ENCODE peak calls at places on chromosomes 11 and 22, in six cellular contexts. One of them, this sample, is unnamed.

GRCh38 chr11:117220999-117221774 is 10.7 kb downstream of the PCSK7 start:
- ATAC-seq in CD4-positive, alpha-beta T cell: no peak
- ATAC-seq in HepG2: no peak
- ATAC-seq in stimulated activated naive CD8-positive, alpha-beta T cell treated with anti-CD3 and anti-CD28 coated beads, Interleukin-15, amount 100 ng/mL, for 72 hours: no peak
- ATAC-seq in activated T-cell treated with anti-CD3 and anti-CD28 coated beads, Interleukin-2, amount 50 U/mL, for 4 hours: no peak
- ATAC-seq in activated CD8-positive, alpha-beta T cell treated with anti-CD3 and anti-CD28 coated beads, Interleukin-2, amount 10 ng/mL, durations not matched to agents 7 days and 5 days: no peak
- ATAC-seq in this sample: no peak

GRCh38 chr11:28346209-28346608 is 238.0 kb downstream of the METTL15 start:
- ATAC-seq in HepG2: no peak
- ATAC-seq in CD4-positive, alpha-beta T cell: no peak
- ATAC-seq in activated T-cell treated with anti-CD3 and anti-CD28 coated beads, Interleukin-2, amount 50 U/mL, for 4 hours: no peak
- ATAC-seq in activated CD8-positive, alpha-beta T cell treated with anti-CD3 and anti-CD28 coated beads, Interleukin-2, amount 10 ng/mL, durations not matched to agents 7 days and 5 days: no peak
- ATAC-seq in stimulated activated naive CD8-positive, alpha-beta T cell treated with anti-CD3 and anti-CD28 coated beads, Interleukin-15, amount 100 ng/mL, for 72 hours: no peak
- ATAC-seq in this sample: no peak

GRCh38 chr11:100785148-100785983 is 98.3 kb downstream of the ARHGAP42 start:
- ATAC-seq in CD4-positive, alpha-beta T cell: no peak
- ATAC-seq in stimulated activated naive CD8-positive, alpha-beta T cell treated with anti-CD3 and anti-CD28 coated beads, Interleukin-15, amount 100 ng/mL, for 72 hours: no peak
- ATAC-seq in activated T-cell treated with anti-CD3 and anti-CD28 coated beads, Interleukin-2, amount 50 U/mL, for 4 hours: no peak
- ATAC-seq in HepG2: peak
- ATAC-seq in activated CD8-positive, alpha-beta T cell treated with anti-CD3 and anti-CD28 coated beads, Interleukin-2, amount 10 ng/mL, durations not matched to agents 7 days and 5 days: no peak
- ATAC-seq in this sample: no peak

GRCh38 chr22:24706732-24707476 is 67.6 kb downstream of the PIWIL3 start:
- ATAC-seq in CD4-positive, alpha-beta T cell: no peak
- ATAC-seq in stimulated activated naive CD8-positive, alpha-beta T cell treated with anti-CD3 and anti-CD28 coated beads, Interleukin-15, amount 100 ng/mL, for 72 hours: no peak
- ATAC-seq in HepG2: no peak
- ATAC-seq in activated T-cell treated with anti-CD3 and anti-CD28 coated beads, Interleukin-2, amount 50 U/mL, for 4 hours: no peak
- ATAC-seq in activated CD8-positive, alpha-beta T cell treated with anti-CD3 and anti-CD28 coated beads, Interleukin-2, amount 10 ng/mL, durations not matched to agents 7 days and 5 days: no peak
- ATAC-seq in this sample: no peak

GRCh38 chr11:84564180-84564866 is 1062.8 kb downstream of the DLG2 start:
- ATAC-seq in stimulated activated naive CD8-positive, alpha-beta T cell treated with anti-CD3 and anti-CD28 coated beads, Interleukin-15, amount 100 ng/mL, for 72 hours: no peak
- ATAC-seq in CD4-positive, alpha-beta T cell: no peak
- ATAC-seq in HepG2: peak
- ATAC-seq in activated T-cell treated with anti-CD3 and anti-CD28 coated beads, Interleukin-2, amount 50 U/mL, for 4 hours: no peak
- ATAC-seq in activated CD8-positive, alpha-beta T cell treated with anti-CD3 and anti-CD28 coated beads, Interleukin-2, amount 10 ng/mL, durations not matched to agents 7 days and 5 days: no peak
- ATAC-seq in this sample: no peak

GRCh38 chr11:94521684-94522083 is 9.4 kb downstream of the C11orf97 start:
- ATAC-seq in activated CD8-positive, alpha-beta T cell treated with anti-CD3 and anti-CD28 coated beads, Interleukin-2, amount 10 ng/mL, durations not matched to agents 7 days and 5 days: no peak
- ATAC-seq in HepG2: peak
- ATAC-seq in CD4-positive, alpha-beta T cell: no peak
- ATAC-seq in stimulated activated naive CD8-positive, alpha-beta T cell treated with anti-CD3 and anti-CD28 coated beads, Interleukin-15, amount 100 ng/mL, for 72 hours: no peak
- ATAC-seq in activated T-cell treated with anti-CD3 and anti-CD28 coated beads, Interleukin-2, amount 50 U/mL, for 4 hours: no peak
- ATAC-seq in this sample: peak

GRCh38 chr11:70343631-70344030 is 54.7 kb upstream of the CTTN start:
- ATAC-seq in HepG2: no peak
- ATAC-seq in stimulated activated naive CD8-positive, alpha-beta T cell treated with anti-CD3 and anti-CD28 coated beads, Interleukin-15, amount 100 ng/mL, for 72 hours: no peak
- ATAC-seq in activated T-cell treated with anti-CD3 and anti-CD28 coated beads, Interleukin-2, amount 50 U/mL, for 4 hours: no peak
- ATAC-seq in activated CD8-positive, alpha-beta T cell treated with anti-CD3 and anti-CD28 coated beads, Interleukin-2, amount 10 ng/mL, durations not matched to agents 7 days and 5 days: no peak
- ATAC-seq in CD4-positive, alpha-beta T cell: no peak
- ATAC-seq in this sample: no peak

GRCh38 chr11:110809800-110810199 is 97.6 kb upstream of the ARHGAP20 start:
- ATAC-seq in activated T-cell treated with anti-CD3 and anti-CD28 coated beads, Interleukin-2, amount 50 U/mL, for 4 hours: no peak
- ATAC-seq in activated CD8-positive, alpha-beta T cell treated with anti-CD3 and anti-CD28 coated beads, Interleukin-2, amount 10 ng/mL, durations not matched to agents 7 days and 5 days: no peak
- ATAC-seq in HepG2: no peak
- ATAC-seq in stimulated activated naive CD8-positive, alpha-beta T cell treated with anti-CD3 and anti-CD28 coated beads, Interleukin-15, amount 100 ng/mL, for 72 hours: no peak
- ATAC-seq in CD4-positive, alpha-beta T cell: no peak
- ATAC-seq in this sample: no peak

GRCh38 chr11:32899423-32899822 is 6.8 kb downstream of the QSER1 start:
- ATAC-seq in stimulated activated naive CD8-positive, alpha-beta T cell treated with anti-CD3 and anti-CD28 coated beads, Interleukin-15, amount 100 ng/mL, for 72 hours: peak
- ATAC-seq in activated CD8-positive, alpha-beta T cell treated with anti-CD3 and anti-CD28 coated beads, Interleukin-2, amount 10 ng/mL, durations not matched to agents 7 days and 5 days: peak
- ATAC-seq in HepG2: no peak
- ATAC-seq in activated T-cell treated with anti-CD3 and anti-CD28 coated beads, Interleukin-2, amount 50 U/mL, for 4 hours: no peak
- ATAC-seq in CD4-positive, alpha-beta T cell: no peak
- ATAC-seq in this sample: no peak

GRCh38 chr11:122007611-122008071 is 108.4 kb downstream of the BLID start:
- ATAC-seq in activated CD8-positive, alpha-beta T cell treated with anti-CD3 and anti-CD28 coated beads, Interleukin-2, amount 10 ng/mL, durations not matched to agents 7 days and 5 days: no peak
- ATAC-seq in CD4-positive, alpha-beta T cell: no peak
- ATAC-seq in stimulated activated naive CD8-positive, alpha-beta T cell treated with anti-CD3 and anti-CD28 coated beads, Interleukin-15, amount 100 ng/mL, for 72 hours: no peak
- ATAC-seq in activated T-cell treated with anti-CD3 and anti-CD28 coated beads, Interleukin-2, amount 50 U/mL, for 4 hours: no peak
- ATAC-seq in HepG2: no peak
- ATAC-seq in this sample: no peak

GRCh38 chr11:72703281-72704008 is 29.2 kb upstream of the PDE2A start:
- ATAC-seq in activated CD8-positive, alpha-beta T cell treated with anti-CD3 and anti-CD28 coated beads, Interleukin-2, amount 10 ng/mL, durations not matched to agents 7 days and 5 days: no peak
- ATAC-seq in activated T-cell treated with anti-CD3 and anti-CD28 coated beads, Interleukin-2, amount 50 U/mL, for 4 hours: no peak
- ATAC-seq in HepG2: no peak
- ATAC-seq in CD4-positive, alpha-beta T cell: no peak
- ATAC-seq in stimulated activated naive CD8-positive, alpha-beta T cell treated with anti-CD3 and anti-CD28 coated beads, Interleukin-15, amount 100 ng/mL, for 72 hours: no peak
- ATAC-seq in this sample: no peak

GRCh38 chr11:128499613-128500213 is 87.6 kb downstream of the ETS1 start:
- ATAC-seq in activated T-cell treated with anti-CD3 and anti-CD28 coated beads, Interleukin-2, amount 50 U/mL, for 4 hours: no peak
- ATAC-seq in CD4-positive, alpha-beta T cell: no peak
- ATAC-seq in HepG2: no peak
- ATAC-seq in activated CD8-positive, alpha-beta T cell treated with anti-CD3 and anti-CD28 coated beads, Interleukin-2, amount 10 ng/mL, durations not matched to agents 7 days and 5 days: no peak
- ATAC-seq in stimulated activated naive CD8-positive, alpha-beta T cell treated with anti-CD3 and anti-CD28 coated beads, Interleukin-15, amount 100 ng/mL, for 72 hours: no peak
- ATAC-seq in this sample: no peak

GRCh38 chr11:127943763-127944162 is 643.6 kb downstream of the ETS1 start:
- ATAC-seq in HepG2: no peak
- ATAC-seq in activated T-cell treated with anti-CD3 and anti-CD28 coated beads, Interleukin-2, amount 50 U/mL, for 4 hours: peak
- ATAC-seq in stimulated activated naive CD8-positive, alpha-beta T cell treated with anti-CD3 and anti-CD28 coated beads, Interleukin-15, amount 100 ng/mL, for 72 hours: peak
- ATAC-seq in activated CD8-positive, alpha-beta T cell treated with anti-CD3 and anti-CD28 coated beads, Interleukin-2, amount 10 ng/mL, durations not matched to agents 7 days and 5 days: no peak
- ATAC-seq in CD4-positive, alpha-beta T cell: no peak
- ATAC-seq in this sample: no peak

GRCh38 chr11:128246364-128247234 is 340.8 kb downstream of the ETS1 start:
- ATAC-seq in stimulated activated naive CD8-positive, alpha-beta T cell treated with anti-CD3 and anti-CD28 coated beads, Interleukin-15, amount 100 ng/mL, for 72 hours: no peak
- ATAC-seq in HepG2: no peak
- ATAC-seq in CD4-positive, alpha-beta T cell: no peak
- ATAC-seq in activated T-cell treated with anti-CD3 and anti-CD28 coated beads, Interleukin-2, amount 50 U/mL, for 4 hours: no peak
- ATAC-seq in activated CD8-positive, alpha-beta T cell treated with anti-CD3 and anti-CD28 coated beads, Interleukin-2, amount 10 ng/mL, durations not matched to agents 7 days and 5 days: no peak
- ATAC-seq in this sample: no peak

GRCh38 chr11:117230286-117230961 is 1.4 kb downstream of the PCSK7 start:
- ATAC-seq in activated CD8-positive, alpha-beta T cell treated with anti-CD3 and anti-CD28 coated beads, Interleukin-2, amount 10 ng/mL, durations not matched to agents 7 days and 5 days: peak
- ATAC-seq in activated T-cell treated with anti-CD3 and anti-CD28 coated beads, Interleukin-2, amount 50 U/mL, for 4 hours: peak
- ATAC-seq in CD4-positive, alpha-beta T cell: peak
- ATAC-seq in HepG2: no peak
- ATAC-seq in stimulated activated naive CD8-positive, alpha-beta T cell treated with anti-CD3 and anti-CD28 coated beads, Interleukin-15, amount 100 ng/mL, for 72 hours: peak
- ATAC-seq in this sample: no peak

GRCh38 chr11:8610532-8611116 is 16.6 kb upstream of the STK33 start:
- ATAC-seq in HepG2: no peak
- ATAC-seq in stimulated activated naive CD8-positive, alpha-beta T cell treated with anti-CD3 and anti-CD28 coated beads, Interleukin-15, amount 100 ng/mL, for 72 hours: peak
- ATAC-seq in activated T-cell treated with anti-CD3 and anti-CD28 coated beads, Interleukin-2, amount 50 U/mL, for 4 hours: peak
- ATAC-seq in activated CD8-positive, alpha-beta T cell treated with anti-CD3 and anti-CD28 coated beads, Interleukin-2, amount 10 ng/mL, durations not matched to agents 7 days and 5 days: peak
- ATAC-seq in CD4-positive, alpha-beta T cell: peak
- ATAC-seq in this sample: no peak

GRCh38 chr11:46293616-46294015 is 16.2 kb downstream of the CREB3L1 start:
- ATAC-seq in CD4-positive, alpha-beta T cell: no peak
- ATAC-seq in activated CD8-positive, alpha-beta T cell treated with anti-CD3 and anti-CD28 coated beads, Interleukin-2, amount 10 ng/mL, durations not matched to agents 7 days and 5 days: no peak
- ATAC-seq in activated T-cell treated with anti-CD3 and anti-CD28 coated beads, Interleukin-2, amount 50 U/mL, for 4 hours: peak
- ATAC-seq in stimulated activated naive CD8-positive, alpha-beta T cell treated with anti-CD3 and anti-CD28 coated beads, Interleukin-15, amount 100 ng/mL, for 72 hours: no peak
- ATAC-seq in HepG2: no peak
- ATAC-seq in this sample: no peak

GRCh38 chr22:30054764-30055069 is 25.5 kb upstream of the HORMAD2 start:
- ATAC-seq in HepG2: peak
- ATAC-seq in stimulated activated naive CD8-positive, alpha-beta T cell treated with anti-CD3 and anti-CD28 coated beads, Interleukin-15, amount 100 ng/mL, for 72 hours: no peak
- ATAC-seq in activated T-cell treated with anti-CD3 and anti-CD28 coated beads, Interleukin-2, amount 50 U/mL, for 4 hours: no peak
- ATAC-seq in CD4-positive, alpha-beta T cell: no peak
- ATAC-seq in activated CD8-positive, alpha-beta T cell treated with anti-CD3 and anti-CD28 coated beads, Interleukin-2, amount 10 ng/mL, durations not matched to agents 7 days and 5 days: no peak
- ATAC-seq in this sample: no peak

GRCh38 chr11:1034456-1035295 is 1.8 kb downstream of the MUC6 start:
- ATAC-seq in CD4-positive, alpha-beta T cell: no peak
- ATAC-seq in HepG2: no peak
- ATAC-seq in activated CD8-positive, alpha-beta T cell treated with anti-CD3 and anti-CD28 coated beads, Interleukin-2, amount 10 ng/mL, durations not matched to agents 7 days and 5 days: no peak
- ATAC-seq in stimulated activated naive CD8-positive, alpha-beta T cell treated with anti-CD3 and anti-CD28 coated beads, Interleukin-15, amount 100 ng/mL, for 72 hours: peak
- ATAC-seq in activated T-cell treated with anti-CD3 and anti-CD28 coated beads, Interleukin-2, amount 50 U/mL, for 4 hours: no peak
- ATAC-seq in this sample: no peak

GRCh38 chr11:125082611-125083311 is 19.7 kb downstream of the SLC37A2 start:
- ATAC-seq in HepG2: peak
- ATAC-seq in stimulated activated naive CD8-positive, alpha-beta T cell treated with anti-CD3 and anti-CD28 coated beads, Interleukin-15, amount 100 ng/mL, for 72 hours: no peak
- ATAC-seq in activated CD8-positive, alpha-beta T cell treated with anti-CD3 and anti-CD28 coated beads, Interleukin-2, amount 10 ng/mL, durations not matched to agents 7 days and 5 days: no peak
- ATAC-seq in CD4-positive, alpha-beta T cell: no peak
- ATAC-seq in activated T-cell treated with anti-CD3 and anti-CD28 coated beads, Interleukin-2, amount 50 U/mL, for 4 hours: no peak
- ATAC-seq in this sample: peak

GRCh38 chr11:105588001-105588400 is 21.9 kb upstream of the GRIA4 start:
- ATAC-seq in CD4-positive, alpha-beta T cell: no peak
- ATAC-seq in activated T-cell treated with anti-CD3 and anti-CD28 coated beads, Interleukin-2, amount 50 U/mL, for 4 hours: no peak
- ATAC-seq in activated CD8-positive, alpha-beta T cell treated with anti-CD3 and anti-CD28 coated beads, Interleukin-2, amount 10 ng/mL, durations not matched to agents 7 days and 5 days: no peak
- ATAC-seq in HepG2: no peak
- ATAC-seq in stimulated activated naive CD8-positive, alpha-beta T cell treated with anti-CD3 and anti-CD28 coated beads, Interleukin-15, amount 100 ng/mL, for 72 hours: no peak
- ATAC-seq in this sample: no peak

GRCh38 chr11:33324211-33324985 is 67.2 kb downstream of the HIPK3 start:
- ATAC-seq in stimulated activated naive CD8-positive, alpha-beta T cell treated with anti-CD3 and anti-CD28 coated beads, Interleukin-15, amount 100 ng/mL, for 72 hours: no peak
- ATAC-seq in activated T-cell treated with anti-CD3 and anti-CD28 coated beads, Interleukin-2, amount 50 U/mL, for 4 hours: no peak
- ATAC-seq in activated CD8-positive, alpha-beta T cell treated with anti-CD3 and anti-CD28 coated beads, Interleukin-2, amount 10 ng/mL, durations not matched to agents 7 days and 5 days: no peak
- ATAC-seq in HepG2: no peak
- ATAC-seq in CD4-positive, alpha-beta T cell: no peak
- ATAC-seq in this sample: no peak

GRCh38 chr22:37053310-37054077 is 2.0 kb downstream of the KCTD17 start:
- ATAC-seq in activated T-cell treated with anti-CD3 and anti-CD28 coated beads, Interleukin-2, amount 50 U/mL, for 4 hours: no peak
- ATAC-seq in CD4-positive, alpha-beta T cell: no peak
- ATAC-seq in HepG2: no peak
- ATAC-seq in stimulated activated naive CD8-positive, alpha-beta T cell treated with anti-CD3 and anti-CD28 coated beads, Interleukin-15, amount 100 ng/mL, for 72 hours: no peak
- ATAC-seq in activated CD8-positive, alpha-beta T cell treated with anti-CD3 and anti-CD28 coated beads, Interleukin-2, amount 10 ng/mL, durations not matched to agents 7 days and 5 days: no peak
- ATAC-seq in this sample: peak

GRCh38 chr11:10309163-10310093 is 4.6 kb downstream of the ADM start:
- ATAC-seq in activated CD8-positive, alpha-beta T cell treated with anti-CD3 and anti-CD28 coated beads, Interleukin-2, amount 10 ng/mL, durations not matched to agents 7 days and 5 days: no peak
- ATAC-seq in HepG2: no peak
- ATAC-seq in stimulated activated naive CD8-positive, alpha-beta T cell treated with anti-CD3 and anti-CD28 coated beads, Interleukin-15, amount 100 ng/mL, for 72 hours: no peak
- ATAC-seq in CD4-positive, alpha-beta T cell: no peak
- ATAC-seq in activated T-cell treated with anti-CD3 and anti-CD28 coated beads, Interleukin-2, amount 50 U/mL, for 4 hours: no peak
- ATAC-seq in this sample: peak

GRCh38 chr11:111911563-111912401 is at the start of gene CRYAB:
- ATAC-seq in activated T-cell treated with anti-CD3 and anti-CD28 coated beads, Interleukin-2, amount 50 U/mL, for 4 hours: no peak
- ATAC-seq in CD4-positive, alpha-beta T cell: no peak
- ATAC-seq in stimulated activated naive CD8-positive, alpha-beta T cell treated with anti-CD3 and anti-CD28 coated beads, Interleukin-15, amount 100 ng/mL, for 72 hours: no peak
- ATAC-seq in HepG2: peak
- ATAC-seq in activated CD8-positive, alpha-beta T cell treated with anti-CD3 and anti-CD28 coated beads, Interleukin-2, amount 10 ng/mL, durations not matched to agents 7 days and 5 days: no peak
- ATAC-seq in this sample: peak

GRCh38 chr11:119671561-119672015 is 57.4 kb downstream of the NECTIN1 start:
- ATAC-seq in activated CD8-positive, alpha-beta T cell treated with anti-CD3 and anti-CD28 coated beads, Interleukin-2, amount 10 ng/mL, durations not matched to agents 7 days and 5 days: no peak
- ATAC-seq in stimulated activated naive CD8-positive, alpha-beta T cell treated with anti-CD3 and anti-CD28 coated beads, Interleukin-15, amount 100 ng/mL, for 72 hours: no peak
- ATAC-seq in activated T-cell treated with anti-CD3 and anti-CD28 coated beads, Interleukin-2, amount 50 U/mL, for 4 hours: no peak
- ATAC-seq in CD4-positive, alpha-beta T cell: no peak
- ATAC-seq in HepG2: no peak
- ATAC-seq in this sample: peak

GRCh38 chr22:34308101-34308500 is 387.8 kb upstream of the LARGE1 start:
- ATAC-seq in HepG2: no peak
- ATAC-seq in activated T-cell treated with anti-CD3 and anti-CD28 coated beads, Interleukin-2, amount 50 U/mL, for 4 hours: no peak
- ATAC-seq in CD4-positive, alpha-beta T cell: no peak
- ATAC-seq in stimulated activated naive CD8-positive, alpha-beta T cell treated with anti-CD3 and anti-CD28 coated beads, Interleukin-15, amount 100 ng/mL, for 72 hours: no peak
- ATAC-seq in activated CD8-positive, alpha-beta T cell treated with anti-CD3 and anti-CD28 coated beads, Interleukin-2, amount 10 ng/mL, durations not matched to agents 7 days and 5 days: no peak
- ATAC-seq in this sample: no peak

GRCh38 chr22:44351685-44352377 is 39.1 kb upstream of the SHISAL1 start:
- ATAC-seq in activated T-cell treated with anti-CD3 and anti-CD28 coated beads, Interleukin-2, amount 50 U/mL, for 4 hours: peak
- ATAC-seq in CD4-positive, alpha-beta T cell: no peak
- ATAC-seq in HepG2: no peak
- ATAC-seq in activated CD8-positive, alpha-beta T cell treated with anti-CD3 and anti-CD28 coated beads, Interleukin-2, amount 10 ng/mL, durations not matched to agents 7 days and 5 days: no peak
- ATAC-seq in stimulated activated naive CD8-positive, alpha-beta T cell treated with anti-CD3 and anti-CD28 coated beads, Interleukin-15, amount 100 ng/mL, for 72 hours: peak
- ATAC-seq in this sample: no peak